ENCODE peak calls at places on chromosomes 11 and 22, in seven cellular contexts. D, W, F, N, C, V and P are unnamed samples.

GRCh38 chr11:33454264-33454663 is 197.1 kb downstream of the HIPK3 start:
- DNase-seq in D (no peak), W (no peak), F (no peak), N (no peak), C (no peak), V (no peak), P (no peak)

GRCh38 chr11:133118563-133119303 is 413.6 kb downstream of the OPCML start:
- DNase-seq in D (no peak), W (no peak), F (no peak), N (no peak), C (no peak), V (no peak), P (no peak)

GRCh38 chr11:104333977-104334376 is 170.0 kb upstream of the PDGFD start:
- DNase-seq in D (peak), W (no peak), F (peak), N (no peak), C (no peak), V (no peak), P (no peak)

GRCh38 chr11:73233211-73233610 is 15.1 kb downstream of the P2RY2 start:
- DNase-seq in D (no peak), W (no peak), F (no peak), N (no peak), C (no peak), V (no peak), P (no peak)

GRCh38 chr11:20088368-20089260 is 71.7 kb downstream of the DBX1 start:
- DNase-seq in D (peak), W (no peak), F (no peak), N (no peak), C (no peak), V (no peak), P (no peak)

GRCh38 chr11:64225608-64226506 is at the start of the genes NUDT22 and TRPT1:
- DNase-seq in D (peak), W (peak), F (peak), N (peak), C (peak), V (peak), P (peak)

GRCh38 chr22:28977481-28977971 is 84.1 kb downstream of the C22orf31 start:
- DNase-seq in D (no peak), W (no peak), F (no peak), N (peak), C (no peak), V (peak), P (no peak)

GRCh38 chr11:9535189-9535781 is 38.2 kb upstream of the WEE1 start:
- DNase-seq in D (peak), W (peak), F (peak), N (peak), C (peak), V (peak), P (peak)

GRCh38 chr11:68541983-68542382 is 81.4 kb downstream of the PPP6R3 start:
- DNase-seq in D (no peak), W (no peak), F (peak), N (no peak), C (no peak), V (no peak), P (no peak)

GRCh38 chr11:6571434-6572008 is 31.9 kb downstream of the RRP8 start:
- DNase-seq in D (no peak), W (no peak), F (no peak), N (no peak), C (no peak), V (no peak), P (no peak)

GRCh38 chr11:29208117-29208516 is 808.7 kb downstream of the KCNA4 start:
- DNase-seq in D (peak), W (no peak), F (peak), N (no peak), C (no peak), V (no peak), P (no peak)

GRCh38 chr11:64719406-64719805 is 3.6 kb downstream of the NRXN2 start:
- DNase-seq in D (no peak), W (no peak), F (no peak), N (no peak), C (no peak), V (no peak), P (no peak)

GRCh38 chr11:61567286-61568061 is 13.4 kb downstream of the SYT7 start:
- DNase-seq in D (peak), W (peak), F (peak), N (peak), C (peak), V (peak), P (peak)

GRCh38 chr11:2591805-2592204 is 108.0 kb downstream of the KCNQ1OT1 start:
- DNase-seq in D (no peak), W (no peak), F (no peak), N (no peak), C (no peak), V (no peak), P (no peak)

GRCh38 chr11:78807351-78807750 is 232.7 kb upstream of the NARS2 start:
- DNase-seq in D (no peak), W (no peak), F (no peak), N (no peak), C (no peak), V (no peak), P (no peak)